ENCODE peak calls at places on chromosome 11, in ten cellular contexts. H is HFF-Myc, Y is GM13976, K is PC-9, D is heart left ventricle, O is OCI-LY7, W is MM.1S, L is WTC11, R is bronchial epithelial cell, I is epithelial cell of esophagus. E is an unnamed sample.

GRCh38 chr11:119316017-119316728 is 757 bp downstream of the MCAM start:
- DNase-seq in H (no peak), L (no peak), D (peak; percentile 75), O (no peak), K (peak; percentile 54), I (peak; percentile 39), Y (no peak), R (no peak), W (no peak), E (no peak)

GRCh38 chr11:23976369-23976768 is 520.5 kb upstream of the LUZP2 start:
- DNase-seq in Y (no peak), W (no peak), L (no peak), R (no peak), H (no peak), K (no peak), I (no peak), D (no peak), O (no peak), E (no peak)

GRCh38 chr11:69129647-69130046 is 26.1 kb upstream of the SMIM38 start:
- DNase-seq in D (no peak), W (no peak), Y (no peak), H (no peak), O (no peak), L (peak; percentile 2), I (no peak), R (no peak), K (no peak), E (no peak)

GRCh38 chr11:70568504-70569172 is 170.3 kb downstream of the CTTN start:
- DNase-seq in O (no peak), H (no peak), L (peak; percentile 67), W (no peak), I (peak; percentile 6), K (no peak), R (peak; percentile 13), Y (no peak), D (peak; percentile 55), E (no peak)

GRCh38 chr11:86069408-86070086 is 663 bp upstream of the PICALM start:
- DNase-seq in I (peak; percentile 94), W (no peak), R (peak; percentile 97), H (peak; percentile 92), O (peak; percentile 53), K (peak; percentile 48), L (no peak), D (peak; percentile 59), Y (peak; percentile 52), E (no peak)

GRCh38 chr11:47987781-47988180 is 7.4 kb downstream of the PTPRJ start:
- DNase-seq in I (no peak), O (no peak), D (no peak), K (no peak), W (no peak), L (no peak), H (no peak), Y (no peak), R (no peak), E (no peak)

GRCh38 chr11:32433249-32434115 is 1.9 kb downstream of the WT1 start:
- DNase-seq in Y (no peak), L (no peak), D (no peak), K (no peak), I (no peak), R (no peak), H (no peak), O (no peak), W (no peak), E (no peak)

GRCh38 chr11:110065189-110065588 is 28.0 kb upstream of the ZC3H12C start:
- DNase-seq in O (no peak), R (peak; percentile 86), H (no peak), I (peak; percentile 83), W (no peak), K (peak; percentile 23), D (no peak), L (no peak), Y (no peak), E (no peak)

GRCh38 chr11:16776716-16777115 is 38.3 kb downstream of the C11orf58 start:
- DNase-seq in I (no peak), R (no peak), D (no peak), K (no peak), H (no peak), L (no peak), W (no peak), Y (no peak), O (no peak), E (no peak)

GRCh38 chr11:7168741-7168990 is 79.9 kb downstream of the RBMXL2 start:
- DNase-seq in Y (no peak), R (no peak), K (no peak), W (no peak), D (no peak), H (no peak), O (no peak), I (no peak), L (no peak), E (no peak)

GRCh38 chr11:27158763-27159679 is 118.4 kb downstream of the BBOX1 start:
- DNase-seq in K (peak; percentile 40), D (no peak), R (peak; percentile 77), O (peak; percentile 71), Y (peak; percentile 44), L (peak; percentile 47), H (peak; percentile 73), W (peak; percentile 65), I (peak; percentile 81), E (peak; percentile 44)

GRCh38 chr11:112797653-112798293 is 163.4 kb upstream of the NCAM1 start:
- DNase-seq in K (no peak), D (no peak), I (peak; percentile 40), Y (peak; percentile 60), R (peak; percentile 31), L (peak; percentile 76), W (peak; percentile 73), H (no peak), O (no peak), E (peak; percentile 39)

GRCh38 chr11:9957072-9957471 is 293.2 kb downstream of the SWAP70 start:
- DNase-seq in W (no peak), I (no peak), Y (no peak), D (no peak), L (no peak), R (no peak), K (no peak), O (no peak), H (no peak), E (no peak)

GRCh38 chr11:73140213-73141030 is 1.7 kb downstream of the FCHSD2 start:
- DNase-seq in O (peak; percentile 39), L (peak; percentile 45), Y (peak; percentile 31), R (peak; percentile 53), W (peak; percentile 68), K (no peak), H (no peak), D (no peak), I (peak; percentile 33), E (peak; percentile 27)

GRCh38 chr11:86388198-86388597 is 13.5 kb downstream of the CCDC81 start:
- DNase-seq in I (no peak), O (no peak), K (no peak), D (no peak), Y (no peak), H (no peak), R (no peak), W (no peak), L (no peak), E (no peak)

GRCh38 chr11:10778217-10778970 is 27.3 kb downstream of the CTR9 start:
- DNase-seq in D (peak; percentile 87), L (no peak), I (no peak), O (no peak), Y (no peak), R (no peak), H (no peak), W (no peak), K (no peak), E (no peak)

GRCh38 chr11:45247433-45247832 is 38.7 kb downstream of the SYT13 start:
- DNase-seq in L (no peak), H (no peak), D (no peak), W (no peak), O (no peak), R (peak; percentile 10), I (no peak), K (no peak), Y (no peak), E (no peak)
- TF ChIP-seq CTCF in L (no peak), H (no peak), D (no peak), W (no peak), O (no peak), R (no peak), I (no peak), K (no peak), Y (no peak), E (no peak)

DNA sequence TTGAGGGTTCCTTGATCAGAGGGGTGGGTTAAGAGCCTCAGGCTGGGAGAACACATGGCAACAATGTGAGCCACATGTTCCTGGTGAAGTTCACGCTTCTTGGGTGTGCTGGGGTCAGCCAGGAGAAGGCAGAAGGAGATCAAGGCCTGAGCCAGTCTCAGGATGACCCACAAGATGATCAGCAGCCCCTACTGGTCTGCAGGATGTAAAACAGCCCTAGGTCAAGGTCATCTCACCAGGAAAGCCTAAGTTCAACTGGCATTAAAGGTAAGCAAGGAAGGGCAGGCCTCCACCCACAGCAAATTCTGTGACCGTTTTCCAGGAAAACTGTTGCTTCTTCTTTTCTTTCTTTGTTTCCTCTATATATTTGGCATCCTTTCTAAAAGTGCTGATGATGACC is 156.7 kb upstream of the KIRREL3 start:
- DNase-seq in R (no peak), K (no peak), W (no peak), L (no peak), O (no peak), I (no peak), H (no peak), Y (no peak), D (no peak), E (no peak)
- TF ChIP-seq CTCF in R (no peak), K (no peak), W (no peak), L (no peak), O (no peak), I (no peak), H (no peak), Y (no peak), D (no peak), E (no peak)

GRCh38 chr11:67050139-67050538 is 6.5 kb upstream of the RHOD start:
- DNase-seq in I (no peak), R (no peak), K (peak; percentile 28), L (no peak), Y (no peak), O (no peak), H (no peak), D (no peak), W (no peak), E (no peak)
- TF ChIP-seq CTCF in I (no peak), R (no peak), K (no peak), L (no peak), Y (no peak), O (no peak), H (no peak), D (no peak), W (no peak), E (no peak)

DNA sequence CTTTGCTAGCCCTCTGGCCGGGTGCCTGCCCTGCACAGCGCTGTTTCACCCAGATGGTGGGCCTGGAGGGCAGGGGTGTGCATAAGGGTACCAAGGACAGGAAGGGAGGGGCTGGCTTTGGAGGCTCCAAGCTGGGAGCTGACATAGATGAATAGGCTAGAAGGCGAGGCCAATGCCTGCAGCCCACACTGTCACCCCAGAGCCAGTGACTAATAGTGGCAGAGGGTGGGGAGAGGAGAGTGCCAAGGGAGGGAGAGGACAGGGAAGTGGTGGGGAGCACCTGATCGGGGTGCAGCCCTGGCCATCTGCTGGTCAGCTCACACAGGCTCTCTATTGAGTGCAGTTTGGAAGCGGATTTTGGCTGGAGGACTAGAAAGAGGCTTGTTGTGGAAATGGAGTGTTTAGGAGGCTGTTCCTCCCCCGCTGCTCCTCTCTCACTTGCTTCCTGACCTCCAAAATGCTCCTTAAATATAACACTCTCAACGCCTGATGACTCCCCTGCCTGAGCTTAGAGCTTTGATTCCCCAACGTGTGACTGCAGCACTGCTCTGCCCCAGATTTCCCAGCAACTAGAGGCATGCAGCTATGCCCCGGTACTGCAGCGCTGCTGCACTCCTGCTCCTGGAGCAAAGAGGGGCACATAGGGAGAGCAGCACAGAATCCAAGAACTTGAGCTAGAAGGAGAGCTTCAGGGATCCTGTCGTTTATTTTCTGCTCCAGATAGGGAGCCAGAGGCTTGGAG is 89.2 kb downstream of the GRAMD1B start:
- DNase-seq in R (peak; percentile 45), L (no peak), O (no peak), H (no peak), I (peak; percentile 27), Y (no peak), K (peak; percentile 59), W (no peak), D (no peak), E (no peak)
- TF ChIP-seq CTCF in R (no peak), L (no peak), O (no peak), H (no peak), I (no peak), Y (no peak), K (no peak), W (no peak), D (no peak), E (no peak)

E was measured in activated CD8-positive, alpha-beta T cell treated with anti-CD3 and anti-CD28 coated beads for 36 hours.